ENCODE peak calls at places on chromosomes 16 and 17, in eight cellular contexts. One of them, this sample, is unnamed.

GRCh38 chr16:49491111-49491670 is 117.6 kb downstream of the C16orf78 start:
- DNase-seq in breast epithelium: peak; percentile 22
- DNase-seq in transverse colon: no peak
- DNase-seq in MCF 10A: no peak
- DNase-seq in HFF-Myc: no peak
- DNase-seq in psoas muscle: no peak
- DNase-seq in thoracic aorta: no peak
- DNase-seq in HCT116: no peak
- DNase-seq in this sample: no peak

GRCh38 chr16:64983983-64984382 is 137.9 kb downstream of the CDH11 start:
- DNase-seq in breast epithelium: no peak
- DNase-seq in transverse colon: no peak
- DNase-seq in MCF 10A: peak; percentile 83
- DNase-seq in HFF-Myc: peak; percentile 83
- DNase-seq in psoas muscle: no peak
- DNase-seq in thoracic aorta: no peak
- DNase-seq in HCT116: no peak
- DNase-seq in this sample: no peak

GRCh38 chr16:75064403-75065148 is 52.0 kb downstream of the LDHD start:
- DNase-seq in breast epithelium: no peak
- DNase-seq in transverse colon: peak; percentile 69
- DNase-seq in MCF 10A: no peak
- DNase-seq in HFF-Myc: no peak
- DNase-seq in psoas muscle: no peak
- DNase-seq in thoracic aorta: no peak
- DNase-seq in HCT116: no peak
- DNase-seq in this sample: no peak

GRCh38 chr17:72702136-72702735 is 390.3 kb downstream of the SLC39A11 start:
- DNase-seq in breast epithelium: no peak
- DNase-seq in transverse colon: no peak
- DNase-seq in MCF 10A: peak; percentile 91
- DNase-seq in HFF-Myc: no peak
- DNase-seq in psoas muscle: no peak
- DNase-seq in thoracic aorta: no peak
- DNase-seq in HCT116: peak; percentile 80
- DNase-seq in this sample: no peak

GRCh38 chr16:88804552-88805339 is 1.2 kb downstream of the CDT1 start:
- DNase-seq in breast epithelium: no peak
- DNase-seq in transverse colon: no peak
- DNase-seq in MCF 10A: peak; percentile 45
- DNase-seq in HFF-Myc: no peak
- DNase-seq in psoas muscle: no peak
- DNase-seq in thoracic aorta: no peak
- DNase-seq in HCT116: no peak
- DNase-seq in this sample: no peak

GRCh38 chr16:82092711-82093110 is 57.7 kb downstream of the HSD17B2 start:
- DNase-seq in breast epithelium: no peak
- DNase-seq in transverse colon: no peak
- DNase-seq in MCF 10A: no peak
- DNase-seq in HFF-Myc: no peak
- DNase-seq in psoas muscle: no peak
- DNase-seq in thoracic aorta: no peak
- DNase-seq in HCT116: no peak
- DNase-seq in this sample: no peak

GRCh38 chr16:88993006-88993787 is 16.2 kb upstream of the CBFA2T3 start:
- DNase-seq in breast epithelium: no peak
- DNase-seq in transverse colon: no peak
- DNase-seq in MCF 10A: no peak
- DNase-seq in HFF-Myc: no peak
- DNase-seq in psoas muscle: no peak
- DNase-seq in thoracic aorta: no peak
- DNase-seq in HCT116: no peak
- DNase-seq in this sample: no peak

GRCh38 chr16:87792205-87792565 is 26.4 kb upstream of the KLHDC4 start:
- DNase-seq in breast epithelium: no peak
- DNase-seq in transverse colon: no peak
- DNase-seq in MCF 10A: no peak
- DNase-seq in HFF-Myc: no peak
- DNase-seq in psoas muscle: no peak
- DNase-seq in thoracic aorta: no peak
- DNase-seq in HCT116: no peak
- DNase-seq in this sample: no peak

GRCh38 chr16:50671644-50672260 is 9.4 kb downstream of the SNX20 start:
- DNase-seq in breast epithelium: no peak
- DNase-seq in transverse colon: no peak
- DNase-seq in MCF 10A: peak; percentile 62
- DNase-seq in HFF-Myc: peak; percentile 14
- DNase-seq in psoas muscle: no peak
- DNase-seq in thoracic aorta: no peak
- DNase-seq in HCT116: peak; percentile 64
- DNase-seq in this sample: no peak

GRCh38 chr17:2929881-2930533 is 133.4 kb downstream of the OR1D5 start:
- DNase-seq in breast epithelium: no peak
- DNase-seq in transverse colon: peak; percentile 60
- DNase-seq in MCF 10A: peak; percentile 60
- DNase-seq in HFF-Myc: no peak
- DNase-seq in psoas muscle: no peak
- DNase-seq in thoracic aorta: no peak
- DNase-seq in HCT116: peak; percentile 19
- DNase-seq in this sample: no peak

GRCh38 chr17:60526726-60527125 is 684 bp upstream of the APPBP2 start:
- DNase-seq in breast epithelium: no peak
- DNase-seq in transverse colon: no peak
- DNase-seq in MCF 10A: no peak
- DNase-seq in HFF-Myc: no peak
- DNase-seq in psoas muscle: no peak
- DNase-seq in thoracic aorta: no peak
- DNase-seq in HCT116: no peak
- DNase-seq in this sample: no peak

GRCh38 chr16:56331399-56331798 is 93.9 kb downstream of the AMFR start:
- DNase-seq in breast epithelium: no peak
- DNase-seq in transverse colon: no peak
- DNase-seq in MCF 10A: no peak
- DNase-seq in HFF-Myc: no peak
- DNase-seq in psoas muscle: no peak
- DNase-seq in thoracic aorta: no peak
- DNase-seq in HCT116: no peak
- DNase-seq in this sample: no peak

GRCh38 chr17:79192503-79193500 is 118.2 kb downstream of the ENGASE start:
- DNase-seq in breast epithelium: no peak
- DNase-seq in transverse colon: no peak
- DNase-seq in MCF 10A: peak; percentile 41
- DNase-seq in HFF-Myc: no peak
- DNase-seq in psoas muscle: peak; percentile 27
- DNase-seq in thoracic aorta: no peak
- DNase-seq in HCT116: no peak
- DNase-seq in this sample: no peak

GRCh38 chr17:67617304-67617899 is 100.3 kb upstream of the NOL11 start:
- DNase-seq in breast epithelium: no peak
- DNase-seq in transverse colon: no peak
- DNase-seq in MCF 10A: no peak
- DNase-seq in HFF-Myc: no peak
- DNase-seq in psoas muscle: no peak
- DNase-seq in thoracic aorta: no peak
- DNase-seq in HCT116: no peak
- DNase-seq in this sample: no peak

GRCh38 chr17:67615736-67616135 is 102.0 kb upstream of the NOL11 start:
- DNase-seq in breast epithelium: no peak
- DNase-seq in transverse colon: no peak
- DNase-seq in MCF 10A: no peak
- DNase-seq in HFF-Myc: no peak
- DNase-seq in psoas muscle: no peak
- DNase-seq in thoracic aorta: no peak
- DNase-seq in HCT116: no peak
- DNase-seq in this sample: no peak

GRCh38 chr17:67613961-67614360 is 103.8 kb upstream of the NOL11 start:
- DNase-seq in breast epithelium: no peak
- DNase-seq in transverse colon: no peak
- DNase-seq in MCF 10A: no peak
- DNase-seq in HFF-Myc: no peak
- DNase-seq in psoas muscle: no peak
- DNase-seq in thoracic aorta: no peak
- DNase-seq in HCT116: no peak
- DNase-seq in this sample: no peak

GRCh38 chr17:67619555-67619954 is 98.2 kb upstream of the NOL11 start:
- DNase-seq in breast epithelium: no peak
- DNase-seq in transverse colon: no peak
- DNase-seq in MCF 10A: no peak
- DNase-seq in HFF-Myc: no peak
- DNase-seq in psoas muscle: no peak
- DNase-seq in thoracic aorta: no peak
- DNase-seq in HCT116: no peak
- DNase-seq in this sample: no peak

GRCh38 chr17:67615011-67615561 is 102.7 kb upstream of the NOL11 start:
- DNase-seq in breast epithelium: no peak
- DNase-seq in transverse colon: no peak
- DNase-seq in MCF 10A: no peak
- DNase-seq in HFF-Myc: no peak
- DNase-seq in psoas muscle: no peak
- DNase-seq in thoracic aorta: no peak
- DNase-seq in HCT116: no peak
- DNase-seq in this sample: no peak
- TF ChIP-seq CTCF in breast epithelium: no peak
- TF ChIP-seq CTCF in transverse colon: no peak
- TF ChIP-seq CTCF in MCF 10A: no peak
- TF ChIP-seq CTCF in HFF-Myc: no peak
- TF ChIP-seq CTCF in psoas muscle: no peak
- TF ChIP-seq CTCF in thoracic aorta: no peak
- TF ChIP-seq CTCF in HCT116: no peak
- TF ChIP-seq CTCF in this sample: no peak

GRCh38 chr16:67029249-67030096 is 524 bp downstream of the CBFB start:
- DNase-seq in breast epithelium: peak; percentile 62
- DNase-seq in transverse colon: peak; percentile 69
- DNase-seq in MCF 10A: peak; percentile 43
- DNase-seq in HFF-Myc: no peak
- DNase-seq in psoas muscle: peak; percentile 68
- DNase-seq in thoracic aorta: no peak
- DNase-seq in HCT116: no peak
- DNase-seq in this sample: peak; percentile 62

GRCh38 chr16:67028167-67028554 is 788 bp upstream of the CBFB start:
- DNase-seq in breast epithelium: no peak
- DNase-seq in transverse colon: no peak
- DNase-seq in MCF 10A: no peak
- DNase-seq in HFF-Myc: no peak
- DNase-seq in psoas muscle: no peak
- DNase-seq in thoracic aorta: no peak
- DNase-seq in HCT116: no peak
- DNase-seq in this sample: no peak

GRCh38 chr16:67030221-67030962 is 1.4 kb downstream of the CBFB start:
- DNase-seq in breast epithelium: no peak
- DNase-seq in transverse colon: no peak
- DNase-seq in MCF 10A: no peak
- DNase-seq in HFF-Myc: no peak
- DNase-seq in psoas muscle: no peak
- DNase-seq in thoracic aorta: no peak
- DNase-seq in HCT116: no peak
- DNase-seq in this sample: no peak

GRCh38 chr16:67027046-67027445 is 1.9 kb upstream of the CBFB start:
- DNase-seq in breast epithelium: no peak
- DNase-seq in transverse colon: no peak
- DNase-seq in MCF 10A: no peak
- DNase-seq in HFF-Myc: no peak
- DNase-seq in psoas muscle: no peak
- DNase-seq in thoracic aorta: no peak
- DNase-seq in HCT116: no peak
- DNase-seq in this sample: no peak

DNA sequence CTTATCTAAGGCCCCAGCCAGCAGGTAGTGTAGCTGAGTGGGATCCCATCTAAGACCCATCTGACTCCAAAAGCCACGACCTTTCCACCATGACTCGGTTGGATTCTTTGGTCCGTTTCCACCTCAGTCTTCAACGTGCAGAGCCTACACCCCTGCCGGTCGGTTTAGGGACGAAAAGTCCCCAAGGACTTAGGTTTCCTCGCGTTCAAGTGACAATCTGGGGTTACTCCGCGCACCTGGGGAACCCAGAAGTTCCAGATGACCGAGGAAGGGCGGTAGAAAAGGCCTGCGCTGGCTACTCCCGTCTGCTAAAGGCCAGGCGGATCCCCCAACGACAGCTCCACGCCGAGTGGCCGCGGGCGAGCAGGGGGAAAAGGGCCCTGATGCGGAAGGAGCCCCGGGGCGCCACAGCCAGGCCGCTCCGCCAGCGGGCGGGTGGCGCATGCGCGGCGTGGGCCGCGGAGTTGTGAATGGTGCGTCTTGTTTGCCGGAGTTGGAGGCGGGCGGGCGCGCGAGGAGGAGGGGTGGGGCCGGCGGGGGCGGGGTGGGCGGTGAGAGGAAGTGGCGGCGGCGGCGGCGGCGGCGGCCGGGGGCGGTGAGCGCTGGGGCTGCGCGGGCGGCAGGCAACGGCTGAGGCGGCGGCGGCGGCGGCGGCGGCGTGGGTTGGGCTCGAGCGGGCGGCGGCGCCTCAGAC is at the start of gene CBFB:
- DNase-seq in breast epithelium: peak; percentile 88
- DNase-seq in transverse colon: peak; percentile 93
- DNase-seq in MCF 10A: peak; percentile 87
- DNase-seq in HFF-Myc: peak; percentile 52
- DNase-seq in psoas muscle: peak; percentile 96
- DNase-seq in thoracic aorta: peak; percentile 69
- DNase-seq in HCT116: peak; percentile 85
- DNase-seq in this sample: peak; percentile 93
- TF ChIP-seq CTCF in breast epithelium: no peak
- TF ChIP-seq CTCF in transverse colon: peak; percentile 17
- TF ChIP-seq CTCF in MCF 10A: no peak
- TF ChIP-seq CTCF in HFF-Myc: no peak
- TF ChIP-seq CTCF in psoas muscle: no peak
- TF ChIP-seq CTCF in thoracic aorta: no peak
- TF ChIP-seq CTCF in HCT116: peak; percentile 39
- TF ChIP-seq CTCF in this sample: no peak

GRCh38 chr17:1147664-1148063 is 32.1 kb downstream of the ABR start:
- DNase-seq in breast epithelium: no peak
- DNase-seq in transverse colon: peak; percentile 88
- DNase-seq in MCF 10A: peak; percentile 86
- DNase-seq in HFF-Myc: no peak
- DNase-seq in psoas muscle: peak; percentile 17
- DNase-seq in thoracic aorta: no peak
- DNase-seq in HCT116: peak; percentile 71
- DNase-seq in this sample: no peak
- TF ChIP-seq CTCF in breast epithelium: peak; percentile 27
- TF ChIP-seq CTCF in transverse colon: peak; percentile 49
- TF ChIP-seq CTCF in MCF 10A: peak; percentile 68
- TF ChIP-seq CTCF in HFF-Myc: peak; percentile 47
- TF ChIP-seq CTCF in psoas muscle: peak; percentile 24
- TF ChIP-seq CTCF in thoracic aorta: peak; percentile 46
- TF ChIP-seq CTCF in HCT116: peak; percentile 75
- TF ChIP-seq CTCF in this sample: no peak

DNA sequence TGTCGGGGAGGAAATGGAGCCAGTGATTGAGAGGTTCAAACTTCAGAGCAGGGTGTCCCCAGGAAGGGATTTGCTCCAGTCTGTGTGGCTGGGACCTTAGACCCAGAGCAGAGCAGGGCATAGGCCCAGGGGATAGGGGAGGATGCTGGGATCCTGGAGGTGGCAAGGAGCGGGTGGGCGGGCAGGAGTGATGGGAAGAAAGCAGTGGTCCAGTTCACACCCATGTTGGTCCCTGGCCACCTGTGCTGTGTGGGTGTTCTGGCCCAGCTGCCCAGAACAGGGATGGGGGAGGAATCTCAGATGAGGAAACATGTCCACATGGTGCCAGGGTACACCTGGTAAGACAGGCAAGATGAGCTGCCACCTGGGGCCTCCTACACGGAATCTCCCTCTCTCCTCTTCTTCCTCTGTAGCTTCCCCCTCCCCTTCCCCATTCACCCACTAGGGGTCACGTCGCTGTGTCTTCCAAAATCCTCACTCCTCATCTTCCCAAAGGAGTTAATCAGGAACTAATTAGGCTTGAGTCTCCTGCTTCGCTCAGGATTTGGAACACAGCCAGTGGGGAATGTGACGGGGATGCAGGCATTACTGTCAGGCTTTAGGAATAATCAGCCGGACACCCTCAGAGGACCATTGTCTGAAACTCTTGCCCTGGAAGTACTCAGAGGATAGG is 2.3 kb downstream of the BEAN1 start:
- DNase-seq in breast epithelium: no peak
- DNase-seq in transverse colon: no peak
- DNase-seq in MCF 10A: no peak
- DNase-seq in HFF-Myc: no peak
- DNase-seq in psoas muscle: no peak
- DNase-seq in thoracic aorta: no peak
- DNase-seq in HCT116: no peak
- DNase-seq in this sample: no peak
- TF ChIP-seq CTCF in breast epithelium: no peak
- TF ChIP-seq CTCF in transverse colon: no peak
- TF ChIP-seq CTCF in MCF 10A: no peak
- TF ChIP-seq CTCF in HFF-Myc: peak; percentile 8
- TF ChIP-seq CTCF in psoas muscle: no peak
- TF ChIP-seq CTCF in thoracic aorta: no peak
- TF ChIP-seq CTCF in HCT116: peak; percentile 7
- TF ChIP-seq CTCF in this sample: no peak

This sample was measured in CD14-positive monocyte.